ENCODE peak calls at places on chromosome X, in six cellular contexts. U, C, S, M, V and N are unnamed samples.

GRCh38 chrX:39336709-39337294 is 535.5 kb downstream of the MID1IP1 start:
- DNase-seq in C (peak; percentile 32), M (no peak), V (no peak), U (no peak), S (no peak), N (no peak)

GRCh38 chrX:40007746-40008705 is 89.7 kb downstream of the BCOR start:
- DNase-seq in U (no peak), V (no peak), S (no peak), C (no peak), M (no peak), N (no peak)

GRCh38 chrX:47316276-47317025 is 53.9 kb upstream of the ZNF157 start:
- DNase-seq in U (no peak), C (no peak), M (peak; percentile 41), S (no peak), V (no peak), N (peak; percentile 84)

GRCh38 chrX:74419861-74420193 is 1.5 kb upstream of the SLC16A2 start:
- DNase-seq in C (no peak), V (no peak), U (no peak), S (no peak), M (no peak), N (no peak)

GRCh38 chrX:42752730-42753129 is 25.2 kb downstream of the PPP1R2C start:
- DNase-seq in V (no peak), S (no peak), M (no peak), U (no peak), C (no peak), N (peak; percentile 11)

GRCh38 chrX:139930923-139931645 is 1.8 kb downstream of the ATP11C start:
- DNase-seq in U (peak; percentile 20), V (no peak), M (no peak), S (peak; percentile 16), C (no peak), N (no peak)

GRCh38 chrX:40539214-40540142 is 41.3 kb upstream of the ATP6AP2 start:
- DNase-seq in U (no peak), C (peak; percentile 56), S (peak; percentile 55), M (no peak), V (no peak), N (peak; percentile 22)

GRCh38 chrX:373641-374471 is 12.9 kb downstream of the PPP2R3B start:
- DNase-seq in V (no peak), U (peak; percentile 27), S (no peak), C (no peak), M (no peak), N (no peak)

GRCh38 chrX:21781525-21781924 is 23.6 kb upstream of the SMPX start:
- DNase-seq in M (no peak), V (no peak), C (no peak), U (no peak), S (no peak), N (no peak)

DNA sequence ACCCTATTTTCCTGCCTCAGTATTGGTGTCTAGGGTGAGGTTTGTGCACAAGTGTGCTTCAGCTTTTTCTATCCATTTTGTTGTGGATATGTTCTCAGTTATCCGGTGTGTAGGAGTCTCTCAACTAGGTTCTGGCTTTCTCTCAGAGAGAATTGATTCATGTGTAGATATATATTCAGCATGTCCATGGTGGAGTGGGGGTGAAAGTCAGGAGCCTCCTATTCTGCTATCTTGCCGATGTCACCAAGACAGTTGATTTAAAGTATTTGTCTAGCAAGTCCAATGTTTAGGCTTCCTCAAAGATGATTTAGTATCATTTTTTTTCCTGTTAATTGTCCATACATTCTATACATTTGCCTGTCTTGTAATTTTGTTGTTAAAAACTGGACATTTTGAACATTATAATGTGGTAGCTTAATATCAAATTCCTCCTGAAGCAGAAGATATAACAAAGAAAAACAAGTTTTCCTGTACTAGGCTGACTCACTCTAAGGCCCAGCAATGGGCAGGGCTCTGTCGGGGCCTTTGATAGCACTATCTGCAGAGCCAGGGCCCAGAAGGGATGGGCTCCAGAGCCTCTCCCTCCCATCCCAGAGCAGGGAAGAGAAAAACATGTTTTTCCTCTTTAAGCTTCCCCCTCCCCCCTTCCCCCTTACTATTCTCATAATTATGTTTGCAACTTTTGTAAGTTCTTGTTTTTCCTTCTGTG is 37.6 kb downstream of the GLUD2 start:
- DNase-seq in U (peak; percentile 42), S (peak; percentile 17), M (no peak), V (no peak), C (no peak), N (no peak)
- TF ChIP-seq YY1 in U (no peak), S (no peak), M (no peak), V (no peak), C (no peak), N (no peak)

DNA sequence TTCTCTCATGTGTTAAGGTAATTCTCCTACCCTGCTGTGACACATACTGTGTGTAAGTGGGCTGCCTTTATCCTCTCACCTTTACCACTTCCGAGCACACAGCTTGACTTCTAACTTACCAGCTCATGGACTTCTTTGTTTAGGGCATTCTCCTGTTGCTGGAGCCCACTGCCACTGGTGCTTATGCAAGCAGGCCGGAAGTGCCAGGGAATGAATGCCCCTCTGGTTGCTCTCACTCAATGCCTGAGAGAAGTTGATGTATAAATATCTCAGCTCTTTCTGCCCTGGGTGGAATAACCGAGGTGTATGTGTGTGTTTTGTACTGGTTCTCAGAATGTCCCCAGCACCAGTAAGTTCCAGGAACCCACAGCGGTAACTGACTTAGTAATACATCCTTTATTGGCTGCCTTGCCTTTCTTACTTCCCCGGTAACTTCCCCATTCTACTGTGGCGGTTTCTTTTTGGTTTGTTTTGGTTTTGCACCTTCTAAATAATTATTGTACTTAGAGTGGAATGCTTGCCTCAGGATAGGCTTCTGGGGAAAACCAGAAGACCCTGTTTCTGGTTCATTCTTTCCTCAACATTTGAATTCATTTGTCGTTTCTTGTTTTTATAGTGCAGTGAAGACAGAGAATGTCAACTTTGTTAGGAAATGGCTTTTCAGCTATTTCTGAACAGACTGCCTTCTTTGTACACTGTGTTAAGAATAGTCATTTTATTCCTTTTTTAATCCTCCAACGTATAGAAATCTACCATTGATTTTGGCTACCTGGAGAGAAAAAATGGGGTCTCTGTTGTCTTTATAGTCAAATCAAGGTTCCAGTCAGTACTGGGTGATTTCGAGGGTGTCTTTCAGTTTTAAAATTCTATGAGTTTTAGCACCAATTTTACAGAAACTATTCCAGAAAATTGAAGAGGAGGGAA is 45.4 kb downstream of the CXorf58 start:
- DNase-seq in C (peak; percentile 21), V (no peak), S (peak; percentile 10), M (no peak), U (no peak), N (peak; percentile 6)
- TF ChIP-seq ZNF274 in C (no peak), V (no peak), S (no peak), M (no peak), U (no peak), N (no peak)

GRCh38 chrX:1802912-1803311 is 188.1 kb downstream of the ASMT start:
- DNase-seq in U (no peak), C (no peak), S (no peak), V (no peak), M (no peak), N (no peak)

GRCh38 chrX:1809581-1809980 is 194.7 kb downstream of the ASMT start:
- DNase-seq in S (no peak), C (no peak), U (no peak), M (no peak), V (no peak), N (no peak)

DNA sequence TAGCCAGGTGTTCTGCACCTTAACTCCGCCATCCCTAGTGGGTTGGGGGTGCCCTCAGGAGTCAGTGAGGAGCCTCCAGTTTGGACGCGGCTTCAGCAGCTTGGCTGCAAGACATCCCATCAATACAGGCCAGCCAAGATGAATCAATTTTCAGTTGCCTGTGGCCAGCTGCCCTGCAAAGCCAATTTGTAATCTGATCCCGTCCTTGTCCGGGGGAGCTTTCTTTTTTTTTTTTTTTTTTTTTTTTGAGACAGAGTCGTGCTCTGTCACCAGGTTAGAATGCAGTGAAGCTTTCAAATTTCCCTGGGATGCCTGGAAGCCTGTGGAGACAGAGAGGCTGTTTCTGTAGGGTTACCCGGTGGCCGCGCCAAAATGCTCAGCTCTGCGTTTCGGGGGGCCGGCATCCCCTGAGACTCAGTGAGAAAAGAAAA is 192.5 kb downstream of the ASMT start:
- DNase-seq in M (peak; percentile 5), U (no peak), C (no peak), S (no peak), V (no peak), N (peak; percentile 59)
- TF ChIP-seq YY1 in M (no peak), U (no peak), C (no peak), S (no peak), V (no peak), N (no peak)

DNA sequence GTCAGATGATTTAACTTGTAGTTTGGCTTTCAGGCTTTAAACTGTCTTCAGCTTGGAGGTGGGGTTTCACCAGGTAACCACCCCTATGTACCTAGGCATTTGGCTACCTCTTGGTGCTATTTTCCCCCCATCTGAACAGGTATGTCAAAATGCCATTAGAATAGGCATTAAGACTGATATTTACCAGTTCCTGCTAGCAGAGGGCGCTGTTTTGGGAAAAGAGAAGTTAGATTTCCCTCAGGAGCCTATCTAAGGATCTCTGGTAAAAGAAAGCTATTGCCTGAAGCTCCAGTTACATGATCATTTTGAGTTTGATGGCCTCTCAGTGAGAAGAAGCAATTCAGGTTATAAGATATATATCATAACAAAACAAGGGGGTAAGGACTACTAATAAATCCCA is 879.1 kb downstream of the SH3BGRL start:
- DNase-seq in U (no peak), V (no peak), M (no peak), C (no peak), S (no peak), N (peak; percentile 1)
- TF ChIP-seq ZNF274 in U (no peak), V (no peak), M (no peak), C (no peak), S (no peak), N (no peak)

GRCh38 chrX:19515615-19516105 is 352 bp upstream of the MAP3K15 start:
- DNase-seq in M (no peak), V (no peak), S (no peak), U (no peak), C (no peak), N (no peak)

GRCh38 chrX:19512359-19512758 is 2.9 kb downstream of the MAP3K15 start:
- DNase-seq in M (no peak), S (no peak), C (no peak), V (no peak), U (no peak), N (no peak)

GRCh38 chrX:19513383-19513782 is 1.9 kb downstream of the MAP3K15 start:
- DNase-seq in V (no peak), S (no peak), U (peak; percentile 53), C (no peak), M (no peak), N (no peak)

GRCh38 chrX:19512961-19513360 is 2.3 kb downstream of the MAP3K15 start:
- DNase-seq in S (no peak), V (no peak), U (no peak), C (no peak), M (no peak), N (no peak)

GRCh38 chrX:19514791-19515614 is at the start of gene MAP3K15:
- DNase-seq in C (no peak), S (peak; percentile 31), U (peak; percentile 13), M (no peak), V (no peak), N (peak; percentile 28)
- TF ChIP-seq YY1 in C (no peak), S (no peak), U (no peak), M (no peak), V (no peak), N (no peak)

GRCh38 chrX:45557390-45557789 is 356.7 kb upstream of the DIPK2B start:
- DNase-seq in V (no peak), C (no peak), S (no peak), U (no peak), M (no peak), N (no peak)
- TF ChIP-seq ZNF274 in V (no peak), C (no peak), S (no peak), U (no peak), M (no peak), N (no peak)